ENCODE peak calls at places on chromosomes 5 and 9, in seven cellular contexts. D, A, X, L, I, B and E are unnamed samples.

GRCh38 chr9:132679946-132680620 is 9.8 kb downstream of the GTF3C4 start:
- DNase-seq in D (no peak), A (peak), X (no peak), L (no peak), I (no peak), B (no peak), E (no peak)

GRCh38 chr9:134175808-134176598 is 11.6 kb upstream of the RNU6ATAC start:
- DNase-seq in D (no peak), A (no peak), X (no peak), L (no peak), I (no peak), B (no peak), E (peak)

GRCh38 chr9:123946257-123946855 is 16.4 kb upstream of the DENND1A start:
- DNase-seq in D (no peak), A (no peak), X (no peak), L (no peak), I (no peak), B (no peak), E (no peak)

GRCh38 chr5:466661-467310 is 23.8 kb downstream of the EXOC3 start:
- DNase-seq in D (peak), A (no peak), X (no peak), L (no peak), I (no peak), B (no peak), E (no peak)

GRCh38 chr9:5628183-5628529 is 751 bp upstream of the RIC1 start:
- DNase-seq in D (no peak), A (no peak), X (no peak), L (no peak), I (no peak), B (no peak), E (no peak)

GRCh38 chr5:123359866-123360569 is 63.2 kb downstream of the CEP120 start:
- DNase-seq in D (no peak), A (no peak), X (peak), L (no peak), I (no peak), B (no peak), E (peak)

GRCh38 chr5:153365547-153365946 is 124.9 kb upstream of the GRIA1 start:
- DNase-seq in D (no peak), A (no peak), X (no peak), L (no peak), I (no peak), B (no peak), E (no peak)

GRCh38 chr9:83440641-83441040 is 97.6 kb downstream of the FRMD3 start:
- DNase-seq in D (no peak), A (no peak), X (no peak), L (no peak), I (no peak), B (no peak), E (no peak)

GRCh38 chr5:147017191-147017590 is 138.6 kb upstream of the PPP2R2B start:
- DNase-seq in D (no peak), A (no peak), X (no peak), L (no peak), I (no peak), B (no peak), E (no peak)

GRCh38 chr5:19855453-19855852 is 132.5 kb downstream of the CDH18 start:
- DNase-seq in D (no peak), A (no peak), X (no peak), L (peak), I (no peak), B (no peak), E (no peak)

GRCh38 chr9:114276908-114277821 is 45.7 kb upstream of the ORM1 start:
- DNase-seq in D (no peak), A (no peak), X (no peak), L (no peak), I (no peak), B (no peak), E (peak)

GRCh38 chr5:24816206-24816605 is 171.4 kb upstream of the CDH10 start:
- DNase-seq in D (no peak), A (no peak), X (no peak), L (no peak), I (no peak), B (no peak), E (no peak)

GRCh38 chr5:77776606-77777206 is 567 bp upstream of the TBCA start:
- DNase-seq in D (no peak), A (no peak), X (no peak), L (no peak), I (no peak), B (no peak), E (no peak)

GRCh38 chr5:15566306-15566705 is 66.3 kb downstream of the FBXL7 start:
- DNase-seq in D (no peak), A (no peak), X (no peak), L (no peak), I (no peak), B (no peak), E (no peak)

GRCh38 chr5:167945542-167946384 is 345.7 kb upstream of the WWC1 start:
- DNase-seq in D (no peak), A (no peak), X (no peak), L (no peak), I (no peak), B (no peak), E (peak)

GRCh38 chr5:25489834-25490538 is 845.2 kb upstream of the CDH10 start:
- DNase-seq in D (no peak), A (no peak), X (no peak), L (no peak), I (no peak), B (no peak), E (no peak)

GRCh38 chr9:105572455-105572854 is 14.5 kb downstream of the FKTN start:
- DNase-seq in D (no peak), A (no peak), X (no peak), L (no peak), I (no peak), B (no peak), E (no peak)

GRCh38 chr9:93665128-93665565 is 88.8 kb downstream of the PHF2 start:
- DNase-seq in D (no peak), A (no peak), X (no peak), L (no peak), I (no peak), B (no peak), E (peak)